ENCODE peak calls at places on chromosomes 3 and 15, in four cellular contexts. Q is neural progenitor cell, M is IMR-90, B is GM23338. G is an unnamed sample.

GRCh38 chr3:78601249-78601648 is 1166.5 kb downstream of the ROBO1 start:
- DNase-seq in Q (no peak), M (no peak), B (no peak), G (no peak)

GRCh38 chr15:31352911-31353811 is 26.5 kb downstream of the KLF13 start:
- DNase-seq in Q (no peak), M (peak), B (no peak), G (peak)

GRCh38 chr3:150309557-150309956 is 98.5 kb upstream of the TSC22D2 start:
- DNase-seq in Q (no peak), M (peak), B (no peak), G (no peak)

GRCh38 chr15:90241343-90242192 is 7.6 kb downstream of the GDPGP1 start:
- DNase-seq in Q (no peak), M (no peak), B (peak), G (no peak)

GRCh38 chr3:76930712-76931111 is 109.2 kb upstream of the ROBO2 start:
- DNase-seq in Q (peak), M (no peak), B (peak), G (no peak)

GRCh38 chr3:39502838-39503145 is 35.3 kb downstream of the MOBP start:
- DNase-seq in Q (no peak), M (no peak), B (no peak), G (no peak)

GRCh38 chr15:68698708-68699107 is 119.9 kb downstream of the CORO2B start:
- DNase-seq in Q (no peak), M (no peak), B (no peak), G (no peak)

GRCh38 chr3:38487323-38487722 is 8.8 kb upstream of the EXOG start:
- DNase-seq in Q (no peak), M (no peak), B (no peak), G (no peak)

GRCh38 chr15:65329298-65329990 is 25.0 kb downstream of the RNU5B-1 start:
- DNase-seq in Q (no peak), M (no peak), B (no peak), G (no peak)

GRCh38 chr3:147945968-147946519 is 536.9 kb downstream of the ZIC1 start:
- DNase-seq in Q (peak), M (peak), B (peak), G (no peak)
- TF ChIP-seq CTCF in Q (peak), M (peak), B (peak), G (peak)

DNA sequence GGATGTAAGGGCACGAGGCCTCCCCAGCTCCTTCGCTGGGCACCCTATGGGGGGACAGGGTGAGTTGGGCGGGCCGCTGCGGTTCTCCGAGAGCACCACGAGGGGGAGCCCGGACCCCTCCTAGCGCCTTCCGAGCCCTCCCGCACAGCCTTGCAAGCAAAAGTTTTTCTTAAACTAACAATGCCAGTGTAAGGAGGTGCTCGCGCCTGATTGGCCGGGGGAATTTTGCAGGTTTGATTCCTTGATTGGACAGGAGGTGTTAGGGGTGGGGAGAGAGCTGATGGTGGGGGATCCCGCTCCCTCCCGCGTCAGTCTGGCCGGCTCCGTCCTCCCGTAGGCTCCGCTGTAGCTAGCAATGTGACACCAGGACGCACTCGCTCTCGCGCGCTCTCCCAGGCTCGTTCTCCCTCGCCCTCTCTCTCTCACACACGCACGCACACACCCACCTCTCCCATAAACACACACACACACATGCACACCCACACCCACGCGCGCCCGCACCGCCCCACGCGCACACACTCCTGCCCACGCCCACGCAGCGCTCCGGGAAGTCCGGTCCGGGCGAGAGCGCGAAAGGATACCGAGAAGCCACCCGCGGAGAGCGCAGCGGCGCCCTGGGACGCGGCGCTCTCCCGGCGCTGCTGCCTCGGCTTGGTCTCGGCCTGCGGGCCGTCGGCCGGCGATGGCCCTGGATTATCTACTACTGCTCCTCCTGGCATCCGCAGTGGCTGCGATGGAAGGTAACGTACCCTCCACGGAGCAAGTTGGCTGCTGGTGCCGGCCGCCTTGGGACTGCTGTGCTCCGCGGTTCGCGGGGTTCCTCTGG is at the start of gene EPHB1:
- DNase-seq in Q (peak), M (peak), B (peak), G (peak)
- H2AFZ ChIP-seq in Q (peak), M (peak), B (peak), G (peak)

DNA sequence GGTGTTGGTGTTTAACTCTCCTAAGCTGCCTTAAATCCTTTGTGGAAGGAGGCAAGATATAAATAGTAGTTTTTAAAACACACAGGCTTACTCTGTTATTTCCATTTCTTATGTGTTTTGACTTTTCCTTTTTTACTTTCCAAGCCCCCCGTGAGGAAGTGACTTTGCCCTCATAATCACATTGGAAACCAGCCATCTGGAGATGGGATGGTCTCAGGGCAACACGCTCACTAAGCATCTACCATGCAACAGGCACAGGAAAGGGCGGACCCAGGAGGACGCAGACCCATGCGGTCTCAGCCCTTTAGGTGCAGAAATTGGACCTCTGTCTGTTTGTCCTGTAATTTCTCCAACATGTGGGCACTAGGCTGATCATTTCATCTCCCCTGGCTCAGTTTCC is 115.7 kb downstream of the PDZRN3 start:
- DNase-seq in Q (no peak), M (no peak), B (no peak), G (no peak)
- H3K27ac ChIP-seq in Q (no peak), M (peak), B (no peak), G (no peak)

GRCh38 chr3:127982155-127982554 is 67.1 kb downstream of the KBTBD12 start:
- DNase-seq in Q (no peak), M (no peak), B (no peak), G (no peak)

GRCh38 chr3:127975630-127976029 is 60.6 kb downstream of the KBTBD12 start:
- DNase-seq in Q (no peak), M (no peak), B (no peak), G (no peak)

GRCh38 chr3:127978636-127979035 is 63.6 kb downstream of the KBTBD12 start:
- DNase-seq in Q (no peak), M (peak), B (no peak), G (no peak)

GRCh38 chr3:127981097-127981496 is 66.1 kb downstream of the KBTBD12 start:
- DNase-seq in Q (no peak), M (no peak), B (no peak), G (no peak)

DNA sequence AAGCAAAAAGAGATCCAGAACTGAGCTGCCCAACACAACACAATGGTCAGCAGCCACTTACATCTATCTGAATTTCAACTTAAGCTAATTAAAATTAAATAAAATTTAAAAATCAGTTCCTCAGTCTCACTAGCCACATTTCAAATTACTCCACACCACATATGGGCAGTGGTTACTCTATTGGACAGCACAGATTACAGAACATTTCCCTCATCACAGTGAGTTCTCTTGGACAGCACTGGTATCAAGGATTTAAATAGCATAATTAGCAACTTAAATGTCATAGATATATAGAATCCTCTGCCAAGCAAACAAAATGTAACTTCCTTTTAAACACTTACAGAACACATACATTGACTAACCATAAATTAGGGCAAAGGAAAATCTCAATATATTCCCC is 64.4 kb downstream of the KBTBD12 start:
- DNase-seq in Q (no peak), M (no peak), B (no peak), G (no peak)
- TF ChIP-seq CTCF in Q (no peak), M (no peak), B (no peak), G (no peak)

GRCh38 chr3:9542182-9542581 is 11.4 kb downstream of the LHFPL4 start:
- DNase-seq in Q (no peak), M (no peak), B (no peak), G (no peak)
- H2AFZ ChIP-seq in Q (no peak), M (no peak), B (no peak), G (no peak)

GRCh38 chr3:114760679-114761078 is 386.4 kb downstream of the ZBTB20 start:
- DNase-seq in Q (no peak), M (no peak), B (no peak), G (no peak)

GRCh38 chr3:114758828-114759709 is 388.0 kb downstream of the ZBTB20 start:
- DNase-seq in Q (no peak), M (peak), B (no peak), G (no peak)

GRCh38 chr3:114762144-114762543 is 384.9 kb downstream of the ZBTB20 start:
- DNase-seq in Q (no peak), M (no peak), B (no peak), G (no peak)

DNA sequence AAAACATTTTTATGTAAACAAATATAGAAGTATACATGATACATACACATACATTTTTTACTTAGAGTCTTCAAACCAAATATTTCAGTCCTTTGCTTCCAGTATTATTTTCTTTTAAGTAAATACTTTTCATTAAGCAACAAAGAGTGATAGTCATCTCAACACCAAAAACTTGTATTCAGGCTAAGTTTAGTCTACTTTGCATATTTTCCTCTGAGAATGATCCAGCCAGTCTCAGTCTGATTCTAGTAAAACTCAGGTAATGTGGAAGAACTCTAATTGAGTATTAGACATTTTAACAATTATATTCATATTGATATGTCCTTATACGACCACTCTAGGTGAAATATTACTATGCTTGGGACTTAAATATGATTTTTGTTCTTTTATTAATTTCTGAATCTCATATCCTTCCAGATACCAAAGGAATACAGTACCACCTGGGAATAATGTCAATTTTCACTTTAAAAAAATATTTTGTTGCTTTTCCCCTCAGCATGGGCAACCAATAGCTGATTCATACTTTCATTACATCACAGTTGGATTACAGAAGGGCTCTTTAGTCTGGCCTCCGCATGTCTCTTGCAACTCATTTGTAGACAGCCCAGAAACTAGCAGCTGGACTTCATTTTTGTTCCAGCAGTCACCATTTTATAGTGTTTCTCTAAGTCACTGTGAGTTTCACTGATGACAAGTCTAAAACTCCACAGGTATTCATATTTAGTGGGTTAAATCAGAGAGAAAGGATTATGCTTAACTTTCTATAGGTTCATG is 390.4 kb downstream of the ZBTB20 start:
- DNase-seq in Q (no peak), M (peak), B (no peak), G (no peak)
- H3K27ac ChIP-seq in Q (no peak), M (no peak), B (no peak), G (no peak)

GRCh38 chr3:62708642-62709041 is 166.6 kb downstream of the CADPS start:
- DNase-seq in Q (peak), M (no peak), B (peak), G (peak)

GRCh38 chr3:62703423-62704167 is 171.6 kb downstream of the CADPS start:
- DNase-seq in Q (no peak), M (no peak), B (no peak), G (no peak)
- TF ChIP-seq CTCF in Q (no peak), M (no peak), B (no peak), G (no peak)

GRCh38 chr3:66971245-66971644 is 26.9 kb upstream of the KBTBD8 start:
- DNase-seq in Q (no peak), M (no peak), B (no peak), G (peak)
- H2AFZ ChIP-seq in Q (peak), M (no peak), B (no peak), G (peak)

GRCh38 chr3:51998774-51999173 is 3.1 kb upstream of the RPL29 start:
- DNase-seq in Q (no peak), M (no peak), B (no peak), G (no peak)

GRCh38 chr3:51997935-51998596 is 2.4 kb upstream of the RPL29 start:
- DNase-seq in Q (no peak), M (no peak), B (peak), G (no peak)

GRCh38 chr3:51994530-51994929 is 1.2 kb downstream of the RPL29 start:
- DNase-seq in Q (no peak), M (no peak), B (no peak), G (no peak)

GRCh38 chr3:51995346-51996156 is at the start of gene RPL29:
- DNase-seq in Q (peak), M (peak), B (peak), G (peak)

GRCh38 chr3:51997172-51997571 is 1.5 kb upstream of the RPL29 start:
- DNase-seq in Q (no peak), M (no peak), B (no peak), G (no peak)
- H3K27ac ChIP-seq in Q (no peak), M (no peak), B (no peak), G (no peak)

DNA sequence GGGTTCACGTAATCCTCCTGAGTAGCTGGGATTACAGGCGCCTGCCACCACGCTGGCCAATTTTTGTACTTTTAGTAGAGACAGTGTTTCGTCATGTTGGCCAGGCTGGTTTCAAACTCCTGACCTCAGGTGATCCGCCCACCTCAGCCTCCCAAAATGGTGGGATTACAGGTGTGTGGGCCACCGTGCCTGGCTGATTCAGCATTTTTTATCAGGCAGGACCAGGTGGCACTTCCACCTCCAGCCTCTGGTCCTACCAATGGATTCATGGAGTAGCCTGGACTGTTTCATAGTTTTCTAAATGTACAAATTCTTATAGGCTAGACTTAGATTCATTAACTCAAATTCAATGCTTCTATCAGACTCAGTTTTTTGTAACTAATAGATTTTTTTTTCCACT is 9.4 kb downstream of the VHL start:
- DNase-seq in Q (no peak), M (no peak), B (no peak), G (no peak)
- TF ChIP-seq CTCF in Q (no peak), M (no peak), B (no peak), G (no peak)

G was measured in OCI-LY7.